ENCODE peak calls at places on chromosome 1, in five cellular contexts. R is Right ventricle myocardium inferior; I is activated T-cell treated with anti-CD3 and anti-CD28 coated beads, Interleukin-2, amount 50 U/mL, for 48 hours; P is stimulated activated CD8-positive, alpha-beta memory T cell treated with anti-CD3 and anti-CD28 coated beads, Interleukin-7, amount 100 ng/mL, for 1 hour; N is mesothelial cell of epicardium. A is an unnamed sample.

GRCh38 chr1:204295666-204296065 is 64.1 kb downstream of the PLEKHA6 start:
- DNase-seq in R (no peak), I (no peak), N (no peak), P (no peak), A (no peak)

GRCh38 chr1:155272466-155273133 is 704 bp downstream of the CLK2 start:
- DNase-seq in I (no peak), N (no peak), P (no peak), R (no peak), A (no peak)

GRCh38 chr1:84143796-84144565 is at the start of gene PRKACB:
- DNase-seq in P (no peak), I (no peak), N (no peak), R (no peak), A (no peak)

GRCh38 chr1:74971982-74972381 is 162.2 kb upstream of the LHX8 start:
- DNase-seq in I (no peak), P (no peak), R (no peak), N (no peak), A (no peak)

GRCh38 chr1:244049142-244049968 is 1.7 kb upstream of the ZBTB18 start:
- DNase-seq in I (peak; percentile 50), P (no peak), N (no peak), R (peak; percentile 68), A (no peak)

GRCh38 chr1:230381049-230381467 is 45.1 kb downstream of the PGBD5 start:
- DNase-seq in R (no peak), I (no peak), P (no peak), N (no peak), A (no peak)

GRCh38 chr1:46812065-46812750 is 13.4 kb downstream of the CYP4B1 start:
- DNase-seq in R (no peak), P (no peak), N (no peak), I (no peak), A (no peak)

GRCh38 chr1:206839006-206839560 is 26.3 kb upstream of the IL20 start:
- DNase-seq in R (no peak), I (no peak), P (no peak), N (no peak), A (no peak)

GRCh38 chr1:17573518-17574041 is 34.1 kb downstream of the ARHGEF10L start:
- DNase-seq in N (no peak), P (no peak), R (peak; percentile 64), I (no peak), A (no peak)

GRCh38 chr1:172673761-172674160 is 14.9 kb downstream of the FASLG start:
- DNase-seq in P (no peak), N (no peak), I (no peak), R (no peak), A (no peak)

GRCh38 chr1:3553166-3553939 is 58.0 kb downstream of the MEGF6 start:
- DNase-seq in R (no peak), I (no peak), P (no peak), N (no peak), A (no peak)

GRCh38 chr1:14486401-14487110 is 111.9 kb upstream of the KAZN start:
- DNase-seq in P (no peak), N (no peak), R (no peak), I (no peak), A (no peak)

GRCh38 chr1:243712242-243712641 is 137.8 kb downstream of the AKT3 start:
- DNase-seq in P (no peak), N (no peak), I (no peak), R (no peak), A (no peak)

GRCh38 chr1:233327938-233328660 is 575 bp downstream of the MAP3K21 start:
- DNase-seq in P (no peak), R (peak; percentile 66), N (peak; percentile 51), I (peak; percentile 57), A (no peak)

GRCh38 chr1:91501527-91501859 is 842 bp downstream of the CDC7 start:
- DNase-seq in R (no peak), P (no peak), I (no peak), N (no peak), A (no peak)

GRCh38 chr1:17212487-17213121 is 7.7 kb downstream of the PADI1 start:
- DNase-seq in R (peak; percentile 44), N (peak; percentile 91), P (peak; percentile 32), I (peak; percentile 74), A (no peak)

A was measured in suprapubic skin.